ENCODE peak calls at places on chromosome 18, in four cellular contexts. B, K, C and X are unnamed samples.

GRCh38 chr18:51151568-51152511 is 45.6 kb downstream of the MEX3C start:
- DNase-seq in B (no peak), K (no peak), C (peak; percentile 69), X (no peak)

GRCh38 chr18:5456577-5457466 is 87.0 kb downstream of the EPB41L3 start:
- DNase-seq in B (no peak), K (no peak), C (no peak), X (no peak)

GRCh38 chr18:59565957-59566356 is 131.3 kb downstream of the CCBE1 start:
- DNase-seq in B (no peak), K (no peak), C (no peak), X (no peak)

GRCh38 chr18:61797691-61798590 is 94.9 kb downstream of the RNF152 start:
- DNase-seq in B (no peak), K (no peak), C (no peak), X (no peak)

GRCh38 chr18:46676162-46676830 is 19.3 kb upstream of the LOXHD1 start:
- DNase-seq in B (no peak), K (no peak), C (no peak), X (no peak)

GRCh38 chr18:39455300-39455699 is 1889.7 kb upstream of the CELF4 start:
- DNase-seq in B (no peak), K (peak; percentile 10), C (no peak), X (no peak)

GRCh38 chr18:47204908-47205522 is 28.9 kb upstream of the IER3IP1 start:
- DNase-seq in B (peak; percentile 7), K (peak; percentile 14), C (no peak), X (no peak)

GRCh38 chr18:63505566-63506335 is 29.0 kb downstream of the SERPINB5 start:
- DNase-seq in B (no peak), K (peak; percentile 25), C (no peak), X (no peak)

GRCh38 chr18:76977681-76978234 is 154.8 kb downstream of the MBP start:
- DNase-seq in B (no peak), K (no peak), C (no peak), X (peak; percentile 30)

GRCh38 chr18:3726241-3726951 is 276.4 kb downstream of the TGIF1 start:
- DNase-seq in B (no peak), K (no peak), C (no peak), X (no peak)

GRCh38 chr18:49784427-49785185 is 28.7 kb downstream of the ACAA2 start:
- DNase-seq in B (no peak), K (no peak), C (no peak), X (no peak)

GRCh38 chr18:13163167-13163927 is 55.2 kb upstream of the LDLRAD4 start:
- DNase-seq in B (no peak), K (no peak), C (no peak), X (no peak)

GRCh38 chr18:69400253-69400975 is at the start of gene DOK6:
- DNase-seq in B (no peak), K (no peak), C (no peak), X (no peak)

GRCh38 chr18:79476918-79477685 is 81.4 kb downstream of the NFATC1 start:
- DNase-seq in B (no peak), K (no peak), C (no peak), X (no peak)

GRCh38 chr18:46423226-46423805 is 233.7 kb downstream of the LOXHD1 start:
- DNase-seq in B (no peak), K (no peak), C (no peak), X (no peak)

GRCh38 chr18:49608366-49608747 is 46.5 kb downstream of the LIPG start:
- DNase-seq in B (no peak), K (no peak), C (no peak), X (no peak)

GRCh38 chr18:40375811-40376210 is 1579.2 kb upstream of the PIK3C3 start:
- DNase-seq in B (no peak), K (no peak), C (no peak), X (no peak)

GRCh38 chr18:52339891-52340371 is at the start of gene DCC:
- DNase-seq in B (peak; percentile 14), K (peak; percentile 4), C (peak; percentile 23), X (no peak)

GRCh38 chr18:24985616-24986015 is 366.4 kb downstream of the ZNF521 start:
- DNase-seq in B (no peak), K (no peak), C (no peak), X (no peak)

DNA sequence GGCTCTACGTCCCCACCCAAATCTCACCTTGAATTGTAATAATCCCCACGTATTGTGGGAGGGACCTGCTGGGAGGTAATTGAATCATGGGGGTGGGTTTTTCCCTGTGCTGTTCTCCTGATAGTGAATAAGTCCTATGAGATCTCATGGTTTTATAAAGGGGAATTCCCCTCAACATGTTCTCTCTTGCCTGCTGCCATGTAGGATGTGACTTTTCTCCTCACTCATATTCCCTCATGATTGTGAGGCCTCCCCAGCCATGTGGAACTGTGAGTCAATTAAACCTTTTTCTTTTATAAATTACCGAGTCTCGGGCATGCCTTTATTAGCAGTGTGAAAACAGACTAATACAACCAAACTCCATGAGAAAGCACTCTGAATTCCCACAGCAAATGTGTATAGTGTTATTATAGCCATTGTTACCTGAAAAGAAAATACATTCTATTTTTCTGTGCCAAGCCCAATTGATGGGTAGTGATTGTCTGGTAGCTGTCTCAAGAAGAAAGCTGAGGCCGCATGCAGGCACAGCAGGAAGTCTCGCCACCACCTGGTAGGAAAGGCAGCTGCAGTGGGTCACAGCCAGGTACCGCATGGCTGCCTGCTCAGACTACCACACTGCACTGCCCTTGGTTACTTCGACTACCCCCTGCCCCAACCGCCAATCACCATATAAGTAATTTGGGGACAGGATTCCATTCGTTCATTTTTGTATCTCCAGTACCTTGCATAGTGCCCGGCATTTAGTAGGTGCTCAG is 10.3 kb upstream of the ZBTB7C start:
- DNase-seq in B (no peak), K (no peak), C (no peak), X (no peak)
- TF ChIP-seq CTCF in B (no peak), K (no peak), C (peak; percentile 4), X (no peak)

GRCh38 chr18:816088-816653 is 4.1 kb upstream of the YES1 start:
- DNase-seq in B (no peak), K (no peak), C (no peak), X (no peak)

GRCh38 chr18:815353-815752 is 3.3 kb upstream of the YES1 start:
- DNase-seq in B (no peak), K (no peak), C (no peak), X (no peak)

GRCh38 chr18:812673-813404 is 797 bp upstream of the YES1 start:
- DNase-seq in B (peak; percentile 79), K (peak; percentile 70), C (no peak), X (no peak)

GRCh38 chr18:813405-814071 is 1.5 kb upstream of the YES1 start:
- DNase-seq in B (no peak), K (no peak), C (no peak), X (no peak)

DNA sequence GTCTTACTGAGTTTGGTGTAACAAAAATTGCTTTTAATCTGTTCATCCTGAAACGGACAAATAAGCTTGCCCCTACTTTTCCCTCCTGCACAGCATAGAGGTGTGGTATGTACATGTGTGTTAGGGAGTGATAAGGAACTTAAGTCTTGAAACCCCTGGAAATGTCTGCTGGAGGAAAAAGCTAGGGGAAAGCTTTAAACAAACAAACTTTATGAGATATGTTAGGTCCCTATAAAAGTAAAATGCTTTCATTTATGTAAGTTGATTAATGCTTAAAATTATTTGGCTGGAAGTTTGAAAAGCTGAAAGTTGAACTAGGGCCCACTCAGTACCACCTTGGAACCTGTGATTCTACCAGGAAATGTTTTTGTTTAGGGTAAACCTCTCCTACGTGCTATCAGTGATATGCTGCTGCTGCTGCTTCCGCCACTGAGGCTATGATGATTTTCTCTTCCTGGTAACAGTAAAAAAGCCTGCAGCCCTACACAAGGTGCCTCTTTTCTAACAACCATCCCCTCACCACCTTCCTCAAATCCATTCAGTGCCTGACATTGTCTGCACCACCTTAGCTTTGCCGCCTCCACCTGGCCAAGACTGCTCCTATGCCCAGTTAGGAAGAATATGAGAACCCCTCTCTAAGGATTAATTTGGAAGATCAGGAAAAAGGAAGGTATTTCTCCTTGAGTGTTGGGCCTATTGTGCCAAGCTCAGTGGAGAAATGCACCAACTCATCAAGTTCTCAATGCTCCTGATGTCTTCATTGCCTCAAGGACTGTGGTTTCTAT is 2.5 kb upstream of the YES1 start:
- DNase-seq in B (no peak), K (no peak), C (no peak), X (no peak)
- TF ChIP-seq CTCF in B (peak; percentile 34), K (no peak), C (no peak), X (no peak)

DNA sequence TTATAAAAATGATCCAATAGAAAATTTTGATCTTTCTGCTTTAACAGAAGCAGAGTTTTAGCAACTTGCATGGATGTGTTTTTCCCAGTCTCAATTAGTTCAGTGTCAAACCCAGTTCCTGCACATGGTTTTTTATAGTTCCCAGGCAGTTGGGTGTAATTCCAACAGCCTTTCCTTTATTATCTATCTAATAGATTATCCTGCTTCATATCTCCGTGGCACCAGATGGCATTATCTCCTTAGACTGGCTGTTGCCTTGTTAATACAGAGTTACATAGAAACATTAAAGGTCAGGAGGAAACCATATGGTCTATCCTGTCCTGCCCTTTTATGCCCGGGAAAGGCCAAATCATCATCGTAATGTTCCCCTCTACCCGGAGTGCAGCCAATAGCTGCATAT is 400.9 kb upstream of the SMIM21 start:
- DNase-seq in B (no peak), K (no peak), C (no peak), X (no peak)
- TF ChIP-seq CTCF in B (peak; percentile 17), K (no peak), C (no peak), X (no peak)

GRCh38 chr18:58391932-58392331 is 237.0 kb downstream of the ALPK2 start:
- DNase-seq in B (no peak), K (no peak), C (no peak), X (no peak)
- TF ChIP-seq CTCF in B (no peak), K (no peak), C (no peak), X (no peak)

DNA sequence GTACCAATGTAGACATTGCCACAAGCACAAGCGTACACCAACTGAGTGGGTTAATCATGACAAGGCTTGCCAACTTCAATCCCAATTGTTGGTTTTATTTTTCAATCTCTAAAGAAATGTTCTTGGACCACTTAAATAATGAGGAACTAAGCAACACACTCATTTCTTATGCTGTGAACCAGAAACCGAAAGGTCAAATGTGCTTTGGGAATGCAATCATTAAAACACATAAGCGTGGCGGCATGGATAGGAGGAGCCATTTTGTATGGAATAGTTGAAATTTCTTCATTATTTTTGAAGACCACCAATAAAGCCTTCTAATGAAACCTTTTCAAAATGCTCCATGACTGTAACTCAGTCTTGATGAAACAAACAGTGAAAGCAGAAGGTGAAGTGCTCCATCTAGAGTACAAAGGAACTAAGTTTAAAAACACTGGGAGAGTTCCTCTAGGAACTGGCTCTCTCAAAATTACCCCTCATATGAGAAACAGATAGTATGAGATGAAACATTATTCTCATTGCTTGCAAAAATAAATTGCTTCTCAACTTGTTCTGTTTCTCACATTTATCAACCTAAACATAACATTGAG is 113.2 kb upstream of the CHST9 start:
- DNase-seq in B (no peak), K (no peak), C (no peak), X (no peak)
- TF ChIP-seq CTCF in B (peak; percentile 55), K (peak; percentile 26), C (peak; percentile 3), X (peak; percentile 76)